ENCODE peak calls at places on chromosome 16, in five cellular contexts. V, N, W, Z and R are unnamed samples.

GRCh38 chr16:797686-798085 is 2.8 kb downstream of the GNG13 start:
- DNase-seq in V (no peak), N (no peak), W (no peak), Z (no peak), R (no peak)

GRCh38 chr16:29720703-29721102 is 25.1 kb downstream of the C16orf54 start:
- DNase-seq in V (no peak), N (peak; percentile 29), W (no peak), Z (no peak), R (no peak)

GRCh38 chr16:87149051-87149450 is 168.1 kb downstream of the C16orf95 start:
- DNase-seq in V (no peak), N (no peak), W (no peak), Z (no peak), R (no peak)

GRCh38 chr16:83602797-83603735 is 204.7 kb upstream of the HSBP1 start:
- DNase-seq in V (no peak), N (no peak), W (no peak), Z (no peak), R (no peak)

GRCh38 chr16:56279132-56279531 is 87.8 kb downstream of the GNAO1 start:
- DNase-seq in V (no peak), N (no peak), W (no peak), Z (peak; percentile 68), R (peak; percentile 51)

GRCh38 chr16:14338236-14338635 is 267.1 kb downstream of the MRTFB start:
- DNase-seq in V (no peak), N (no peak), W (no peak), Z (no peak), R (no peak)

GRCh38 chr16:78269251-78269650 is 169.8 kb downstream of the WWOX start:
- DNase-seq in V (no peak), N (no peak), W (no peak), Z (no peak), R (no peak)

GRCh38 chr16:30775131-30775380 is 11.9 kb downstream of the ZNF629 start:
- DNase-seq in V (no peak), N (no peak), W (no peak), Z (no peak), R (no peak)

GRCh38 chr16:30474684-30475083 is 2.1 kb downstream of the ITGAL start:
- DNase-seq in V (no peak), N (no peak), W (no peak), Z (no peak), R (no peak)

GRCh38 chr16:29789775-29790182 is 772 bp upstream of the KIF22 start:
- DNase-seq in V (no peak), N (no peak), W (no peak), Z (no peak), R (no peak)

GRCh38 chr16:62639890-62640289 is 603.7 kb upstream of the CDH8 start:
- DNase-seq in V (no peak), N (no peak), W (no peak), Z (no peak), R (no peak)

GRCh38 chr16:1533443-1533951 is at the start of gene TMEM204:
- DNase-seq in V (peak; percentile 95), N (peak; percentile 84), W (no peak), Z (peak; percentile 78), R (peak; percentile 62)

GRCh38 chr16:11835309-11835708 is 16.0 kb downstream of the RSL1D1 start:
- DNase-seq in V (no peak), N (no peak), W (no peak), Z (no peak), R (no peak)

GRCh38 chr16:50509521-50510341 is 38.5 kb upstream of the NKD1 start:
- DNase-seq in V (no peak), N (no peak), W (peak; percentile 40), Z (peak; percentile 43), R (no peak)

GRCh38 chr16:88381820-88382451 is 823 bp upstream of the ZNF469 start:
- DNase-seq in V (peak; percentile 60), N (peak; percentile 7), W (no peak), Z (no peak), R (no peak)

GRCh38 chr16:71687853-71688252 is 36.6 kb downstream of the PHLPP2 start:
- DNase-seq in V (no peak), N (no peak), W (no peak), Z (no peak), R (no peak)

GRCh38 chr16:76656951-76657498 is 379.8 kb downstream of the CNTNAP4 start:
- DNase-seq in V (no peak), N (no peak), W (no peak), Z (no peak), R (no peak)

GRCh38 chr16:667780-668518 is at the start of gene RHOT2:
- DNase-seq in V (peak; percentile 96), N (peak; percentile 94), W (no peak), Z (peak; percentile 96), R (peak; percentile 92)

GRCh38 chr16:74601131-74601871 is 5.6 kb downstream of the GLG1 start:
- DNase-seq in V (no peak), N (no peak), W (no peak), Z (peak; percentile 95), R (peak; percentile 72)

GRCh38 chr16:30088832-30089624 is 2.7 kb downstream of the TBX6 start:
- DNase-seq in V (no peak), N (no peak), W (no peak), Z (no peak), R (no peak)

GRCh38 chr16:87255866-87256265 is 61.3 kb downstream of the C16orf95 start:
- DNase-seq in V (no peak), N (no peak), W (no peak), Z (no peak), R (no peak)

GRCh38 chr16:6643083-6643686 is 689.5 kb upstream of the RBFOX1 start:
- DNase-seq in V (no peak), N (no peak), W (no peak), Z (peak; percentile 44), R (peak; percentile 20)

GRCh38 chr16:81520151-81520470 is 75.5 kb downstream of the CMIP start:
- DNase-seq in V (no peak), N (no peak), W (no peak), Z (no peak), R (no peak)
- H3K27ac ChIP-seq in V (no peak overlapping the region), N (no peak overlapping the region), W (no peak overlapping the region), Z (no peak overlapping the region), R (peak overlapping the region; percentile 63)

DNA sequence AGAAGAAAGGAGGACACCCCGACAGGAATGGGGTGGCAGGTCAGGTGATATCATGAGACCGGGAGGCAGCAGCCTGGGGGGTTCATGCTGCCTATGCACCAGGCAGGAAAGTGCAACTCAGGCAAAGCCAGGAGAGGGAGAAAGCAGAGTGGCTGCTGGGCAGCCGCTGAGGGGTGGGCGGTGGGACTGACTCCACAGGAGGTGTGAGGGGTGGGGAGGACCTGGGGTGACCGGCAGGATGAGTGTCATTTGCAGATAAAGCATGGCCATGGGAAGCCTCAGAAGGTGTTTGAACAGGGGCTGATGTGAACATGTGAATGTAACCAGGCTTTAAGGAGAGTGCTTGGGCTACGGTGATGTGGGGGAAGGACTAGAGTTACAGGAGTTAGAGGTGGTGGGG is 147.9 kb downstream of the IRF8 start:
- DNase-seq in V (peak; percentile 48), N (no peak), W (no peak), Z (no peak), R (no peak)
- H3K4me1 ChIP-seq in V (no peaks in the 10 kb centered on the region), N (no peaks in the 10 kb centered on the region), W (peaks cover 3% of the 10 kb centered on the region), Z (peaks cover 5% of the 10 kb centered on the region), R (peaks cover 15% of the 10 kb centered on the region)

DNA sequence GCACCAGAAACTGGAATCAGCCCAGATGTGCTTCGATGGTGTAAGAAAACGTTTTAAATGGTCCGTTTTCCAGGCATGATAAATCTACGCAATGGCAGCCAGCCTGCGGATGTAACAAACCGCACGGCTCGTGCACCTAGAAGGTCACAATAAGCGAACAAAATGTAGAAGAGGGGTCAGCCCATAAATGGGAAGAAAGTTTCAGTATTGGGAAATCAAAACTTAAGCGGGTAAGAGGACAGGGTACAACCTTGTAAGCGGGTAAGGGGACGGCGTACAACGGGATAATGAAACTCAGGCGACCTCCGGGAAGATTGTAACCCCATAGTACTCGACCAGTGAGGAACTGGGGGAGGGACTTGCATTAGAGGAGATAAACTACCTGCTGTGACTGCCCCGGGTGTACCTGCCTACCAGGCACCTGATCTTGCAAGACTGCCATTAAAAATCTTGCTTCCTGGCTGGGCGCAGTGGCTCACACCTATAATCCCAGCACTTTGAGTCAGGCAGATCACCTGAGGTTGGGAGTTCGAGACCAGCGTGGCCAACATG is 66.6 kb downstream of the ANKRD11 start:
- DNase-seq in V (no peak), N (no peak), W (no peak), Z (no peak), R (no peak)
- H3K27ac ChIP-seq in V (peak overlapping the region; percentile 58), N (no peak overlapping the region), W (no peak overlapping the region), Z (peak overlapping the region; percentile 60), R (no peak overlapping the region)

GRCh38 chr16:27366687-27367462 is 35.1 kb upstream of the IL21R start:
- DNase-seq in V (peak; percentile 72), N (peak; percentile 57), W (no peak), Z (no peak), R (no peak)
- H3K4me1 ChIP-seq in V (no peaks in the 10 kb centered on the region), N (peaks cover 4% of the 10 kb centered on the region), W (peaks cover 37% of the 10 kb centered on the region), Z (peaks cover 32% of the 10 kb centered on the region), R (peaks cover 57% of the 10 kb centered on the region)

GRCh38 chr16:57798953-57799618 is 3.2 kb downstream of the KIFC3 start:
- DNase-seq in V (no peak), N (no peak), W (no peak), Z (no peak), R (no peak)
- H3K27ac ChIP-seq in V (no peak overlapping the region), N (no peak overlapping the region), W (no peak overlapping the region), Z (no peak overlapping the region), R (no peak overlapping the region)

GRCh38 chr16:17461951-17462729 is 8.6 kb downstream of the XYLT1 start:
- DNase-seq in V (no peak), N (no peak), W (no peak), Z (peak; percentile 14), R (no peak)
- H3K4me1 ChIP-seq in V (no peaks in the 10 kb centered on the region), N (peaks cover 12% of the 10 kb centered on the region), W (no peaks in the 10 kb centered on the region), Z (peaks cover under 1% of the 10 kb centered on the region), R (peaks cover 24% of the 10 kb centered on the region)

DNA sequence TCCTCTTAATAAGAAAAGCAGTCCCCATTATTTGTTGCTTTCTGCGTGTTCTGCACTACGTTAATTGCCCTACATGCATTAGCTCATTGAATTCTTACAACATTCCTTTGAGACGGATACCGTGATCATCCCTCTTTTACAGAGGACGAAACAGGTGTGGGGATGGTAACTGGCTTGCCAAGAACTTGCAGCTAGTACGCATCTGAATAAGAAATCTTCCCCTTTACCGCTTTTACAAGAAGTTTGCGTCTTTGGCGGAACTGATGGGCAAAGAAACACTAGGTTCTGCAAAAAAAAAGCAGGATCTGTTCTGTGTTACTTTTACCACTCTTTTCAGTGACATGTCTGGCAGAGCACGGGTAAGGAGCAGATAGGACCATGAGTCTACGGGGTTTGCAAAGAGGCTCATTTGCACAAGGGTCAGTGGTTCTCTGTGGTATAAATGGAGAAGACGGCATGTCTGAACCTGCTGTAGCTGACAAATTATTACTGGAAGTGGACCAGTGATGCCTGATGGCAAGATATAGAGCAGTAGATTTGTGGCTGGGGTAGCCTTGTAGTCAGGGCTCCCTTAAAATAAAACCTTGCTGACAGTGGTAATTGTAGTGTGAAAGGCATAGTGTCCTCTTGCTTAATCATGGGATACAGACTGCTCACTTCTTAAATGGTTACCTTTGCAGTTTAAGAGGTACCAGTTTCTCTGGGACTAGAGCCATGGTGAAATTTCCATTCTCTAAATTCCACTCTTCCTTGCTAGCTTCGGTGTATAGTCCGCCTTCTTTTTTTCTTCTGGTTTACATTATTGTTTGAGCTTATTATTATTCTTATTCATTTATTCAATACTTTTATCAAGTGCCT is 1.4 kb downstream of the CCP110 start:
- DNase-seq in V (no peak), N (no peak), W (no peak), Z (peak; percentile 10), R (no peak)
- H3K27ac ChIP-seq in V (peak overlapping the region; percentile 83), N (no peak overlapping the region), W (no peak overlapping the region), Z (no peak overlapping the region), R (peak overlapping the region; percentile 69)